ENCODE peak calls at places on chromosomes 11 and 22, in seven cellular contexts. X is activated gamma-delta T cell treated with anti-CD3 and anti-CD28 coated beads, Interleukin-2, amount 50 U/mL, for 16 hours; W is ELR; C is amniotic stem cell; V is stimulated activated CD4-positive, alpha-beta T cell treated with anti-CD3 and anti-CD28 coated beads, Interleukin-2, amount 100 ng/mL, for 24 hours; M is activated CD8-positive, alpha-beta memory T cell treated with anti-CD3 and anti-CD28 coated beads, Interleukin-2, amount 50 U/mL, for 4 hours; O is kidney tubule cell. Z is an unnamed sample.

GRCh38 chr11:119081682-119082081 is 3.0 kb upstream of the HMBS start:
- DNase-seq in X (no peak), W (no peak), C (no peak), V (no peak), M (no peak), O (no peak), Z (no peak)

GRCh38 chr11:1167256-1167655 is 9.5 kb downstream of the MUC5AC start:
- DNase-seq in X (no peak), W (no peak), C (no peak), V (no peak), M (no peak), O (no peak), Z (peak; percentile 10)

GRCh38 chr11:70471254-70471653 is 72.9 kb downstream of the CTTN start:
- DNase-seq in X (no peak), W (peak; percentile 52), C (no peak), V (peak; percentile 24), M (no peak), O (no peak), Z (no peak)

GRCh38 chr11:92693146-92693545 is 276.3 kb upstream of the MTNR1B start:
- DNase-seq in X (no peak), W (peak; percentile 16), C (no peak), V (no peak), M (no peak), O (no peak), Z (no peak)

GRCh38 chr11:124961972-124962609 is 8.1 kb downstream of the CCDC15 start:
- DNase-seq in X (no peak), W (peak; percentile 78), C (peak; percentile 54), V (no peak), M (no peak), O (peak; percentile 73), Z (no peak)

GRCh38 chr11:89249196-89249595 is 71.5 kb downstream of the TYR start:
- DNase-seq in X (no peak), W (no peak), C (no peak), V (no peak), M (no peak), O (no peak), Z (no peak)

GRCh38 chr22:27990879-27991278 is 71.8 kb upstream of the PITPNB start:
- DNase-seq in X (no peak), W (peak; percentile 25), C (no peak), V (peak; percentile 5), M (no peak), O (peak; percentile 6), Z (no peak)

GRCh38 chr11:9639099-9639498 is 24.8 kb upstream of the SWAP70 start:
- DNase-seq in X (no peak), W (no peak), C (no peak), V (no peak), M (no peak), O (no peak), Z (no peak)

GRCh38 chr11:108009497-108010360 is 1.0 kb downstream of the CUL5 start:
- DNase-seq in X (no peak), W (peak; percentile 29), C (no peak), V (peak; percentile 10), M (no peak), O (peak; percentile 60), Z (no peak)

GRCh38 chr11:110131386-110132123 is 38.4 kb downstream of the ZC3H12C start:
- DNase-seq in X (no peak), W (no peak), C (no peak), V (no peak), M (no peak), O (no peak), Z (no peak)

GRCh38 chr11:62925745-62926668 is 4.8 kb upstream of the CHRM1 start:
- DNase-seq in X (no peak), W (no peak), C (no peak), V (peak; percentile 17), M (no peak), O (no peak), Z (no peak)

GRCh38 chr11:98772799-98773198 is 247.9 kb upstream of the CNTN5 start:
- DNase-seq in X (no peak), W (no peak), C (no peak), V (no peak), M (no peak), O (no peak), Z (no peak)

GRCh38 chr11:131392528-131393255 is 22.3 kb downstream of the NTM start:
- DNase-seq in X (no peak), W (peak; percentile 18), C (no peak), V (no peak), M (no peak), O (peak; percentile 3), Z (no peak)

GRCh38 chr11:61343792-61344745 is 11.0 kb downstream of the TKFC start:
- DNase-seq in X (no peak), W (no peak), C (no peak), V (no peak), M (no peak), O (no peak), Z (no peak)

GRCh38 chr22:36299295-36299694 is 46.4 kb downstream of the APOL1 start:
- DNase-seq in X (no peak), W (no peak), C (no peak), V (no peak), M (no peak), O (no peak), Z (no peak)

GRCh38 chr11:131146817-131147490 is 223.5 kb upstream of the NTM start:
- DNase-seq in X (no peak), W (peak; percentile 37), C (no peak), V (no peak), M (no peak), O (no peak), Z (no peak)

Z was measured in CD14-positive monocyte.